ENCODE peak calls at places on chromosomes 1 and 21, in eight cellular contexts. One of them, this sample, is unnamed. For H3K9me3 and H3K4me1, the result is how much of the 10 kb centered on the place peaks cover.

GRCh38 chr1:182193908-182194550 is 132.5 kb upstream of the ZNF648 start:
- DNase-seq in upper lobe of left lung: no peak
- DNase-seq in esophagus squamous epithelium: no peak
- DNase-seq in naive thymus-derived CD4-positive, alpha-beta T cell: no peak
- DNase-seq in kidney: no peak
- DNase-seq in fibroblast of lung: peak
- DNase-seq in neural progenitor cell: no peak
- DNase-seq in adrenal gland: peak
- DNase-seq in this sample: no peak

GRCh38 chr21:39363607-39364555 is 15.0 kb upstream of the HMGN1 start:
- DNase-seq in fibroblast of lung: no peak
- DNase-seq in esophagus squamous epithelium: no peak
- DNase-seq in upper lobe of left lung: no peak
- DNase-seq in kidney: no peak
- DNase-seq in adrenal gland: no peak
- DNase-seq in neural progenitor cell: no peak
- DNase-seq in naive thymus-derived CD4-positive, alpha-beta T cell: no peak
- DNase-seq in this sample: no peak

GRCh38 chr1:26409191-26409751 is 1.3 kb upstream of the LIN28A start:
- DNase-seq in naive thymus-derived CD4-positive, alpha-beta T cell: peak
- DNase-seq in adrenal gland: no peak
- DNase-seq in esophagus squamous epithelium: no peak
- DNase-seq in upper lobe of left lung: no peak
- DNase-seq in neural progenitor cell: peak
- DNase-seq in fibroblast of lung: no peak
- DNase-seq in kidney: no peak
- DNase-seq in this sample: peak

GRCh38 chr1:59055908-59056719 is 240.8 kb upstream of the FGGY start:
- DNase-seq in neural progenitor cell: no peak
- DNase-seq in adrenal gland: peak
- DNase-seq in kidney: no peak
- DNase-seq in esophagus squamous epithelium: no peak
- DNase-seq in fibroblast of lung: peak
- DNase-seq in upper lobe of left lung: no peak
- DNase-seq in naive thymus-derived CD4-positive, alpha-beta T cell: no peak
- DNase-seq in this sample: no peak

GRCh38 chr1:10107985-10108663 is 75.4 kb downstream of the UBE4B start:
- DNase-seq in neural progenitor cell: no peak
- DNase-seq in adrenal gland: no peak
- DNase-seq in fibroblast of lung: peak
- DNase-seq in upper lobe of left lung: no peak
- DNase-seq in esophagus squamous epithelium: no peak
- DNase-seq in kidney: no peak
- DNase-seq in naive thymus-derived CD4-positive, alpha-beta T cell: no peak
- DNase-seq in this sample: no peak

GRCh38 chr1:226519741-226520598 is 28.6 kb upstream of the STUM start:
- DNase-seq in neural progenitor cell: peak
- DNase-seq in fibroblast of lung: no peak
- DNase-seq in adrenal gland: no peak
- DNase-seq in naive thymus-derived CD4-positive, alpha-beta T cell: no peak
- DNase-seq in esophagus squamous epithelium: no peak
- DNase-seq in kidney: no peak
- DNase-seq in upper lobe of left lung: no peak
- DNase-seq in this sample: no peak

GRCh38 chr1:38608202-38608864 is 251.2 kb downstream of the RRAGC start:
- DNase-seq in adrenal gland: no peak
- DNase-seq in naive thymus-derived CD4-positive, alpha-beta T cell: no peak
- DNase-seq in esophagus squamous epithelium: no peak
- DNase-seq in fibroblast of lung: peak
- DNase-seq in neural progenitor cell: peak
- DNase-seq in upper lobe of left lung: no peak
- DNase-seq in kidney: no peak
- DNase-seq in this sample: no peak

GRCh38 chr1:33634806-33635205 is 162.4 kb downstream of the ZSCAN20 start:
- DNase-seq in esophagus squamous epithelium: no peak
- DNase-seq in neural progenitor cell: peak
- DNase-seq in fibroblast of lung: peak
- DNase-seq in naive thymus-derived CD4-positive, alpha-beta T cell: no peak
- DNase-seq in kidney: no peak
- DNase-seq in adrenal gland: peak
- DNase-seq in upper lobe of left lung: no peak
- DNase-seq in this sample: no peak

GRCh38 chr1:22835920-22836319 is 125.3 kb downstream of the EPHB2 start:
- DNase-seq in adrenal gland: no peak
- DNase-seq in naive thymus-derived CD4-positive, alpha-beta T cell: no peak
- DNase-seq in upper lobe of left lung: no peak
- DNase-seq in neural progenitor cell: peak
- DNase-seq in fibroblast of lung: peak
- DNase-seq in kidney: no peak
- DNase-seq in esophagus squamous epithelium: no peak
- DNase-seq in this sample: no peak

GRCh38 chr1:211370669-211371068 is 44.0 kb downstream of the TRAF5 start:
- DNase-seq in kidney: no peak
- DNase-seq in esophagus squamous epithelium: no peak
- DNase-seq in naive thymus-derived CD4-positive, alpha-beta T cell: no peak
- DNase-seq in upper lobe of left lung: no peak
- DNase-seq in fibroblast of lung: no peak
- DNase-seq in adrenal gland: no peak
- DNase-seq in neural progenitor cell: no peak
- DNase-seq in this sample: no peak

GRCh38 chr1:41382531-41383090 is 21.4 kb downstream of the FOXO6 start:
- DNase-seq in fibroblast of lung: peak
- DNase-seq in adrenal gland: no peak
- DNase-seq in upper lobe of left lung: peak
- DNase-seq in esophagus squamous epithelium: no peak
- DNase-seq in kidney: peak
- DNase-seq in naive thymus-derived CD4-positive, alpha-beta T cell: no peak
- DNase-seq in neural progenitor cell: peak
- DNase-seq in this sample: no peak

GRCh38 chr1:111956155-111956817 is 33.2 kb downstream of the KCND3 start:
- DNase-seq in naive thymus-derived CD4-positive, alpha-beta T cell: no peak
- DNase-seq in neural progenitor cell: no peak
- DNase-seq in upper lobe of left lung: no peak
- DNase-seq in fibroblast of lung: no peak
- DNase-seq in esophagus squamous epithelium: no peak
- DNase-seq in kidney: no peak
- DNase-seq in adrenal gland: no peak
- DNase-seq in this sample: no peak

GRCh38 chr1:3135746-3136455 is 66.9 kb downstream of the PRDM16 start:
- DNase-seq in kidney: no peak
- DNase-seq in neural progenitor cell: peak
- DNase-seq in adrenal gland: no peak
- DNase-seq in upper lobe of left lung: peak
- DNase-seq in esophagus squamous epithelium: no peak
- DNase-seq in fibroblast of lung: no peak
- DNase-seq in naive thymus-derived CD4-positive, alpha-beta T cell: no peak
- DNase-seq in this sample: no peak

GRCh38 chr21:35291034-35291433 is 241.9 kb upstream of the RUNX1 start:
- DNase-seq in naive thymus-derived CD4-positive, alpha-beta T cell: no peak
- DNase-seq in esophagus squamous epithelium: no peak
- DNase-seq in kidney: no peak
- DNase-seq in upper lobe of left lung: no peak
- DNase-seq in neural progenitor cell: no peak
- DNase-seq in adrenal gland: no peak
- DNase-seq in fibroblast of lung: no peak
- DNase-seq in this sample: no peak

GRCh38 chr21:45525910-45526306 is 16.3 kb downstream of the SLC19A1 start:
- DNase-seq in esophagus squamous epithelium: no peak
- DNase-seq in adrenal gland: peak
- DNase-seq in naive thymus-derived CD4-positive, alpha-beta T cell: no peak
- DNase-seq in upper lobe of left lung: peak
- DNase-seq in kidney: no peak
- DNase-seq in fibroblast of lung: no peak
- DNase-seq in neural progenitor cell: no peak
- DNase-seq in this sample: no peak

GRCh38 chr21:32733356-32733755 is 5.5 kb upstream of the SYNJ1 start:
- DNase-seq in naive thymus-derived CD4-positive, alpha-beta T cell: no peak
- DNase-seq in upper lobe of left lung: no peak
- DNase-seq in adrenal gland: no peak
- DNase-seq in fibroblast of lung: no peak
- DNase-seq in esophagus squamous epithelium: no peak
- DNase-seq in kidney: no peak
- DNase-seq in neural progenitor cell: no peak
- DNase-seq in this sample: no peak

GRCh38 chr1:246181244-246181643 is 325.8 kb downstream of the SMYD3 start:
- DNase-seq in upper lobe of left lung: no peak
- DNase-seq in neural progenitor cell: no peak
- DNase-seq in kidney: no peak
- DNase-seq in fibroblast of lung: no peak
- DNase-seq in naive thymus-derived CD4-positive, alpha-beta T cell: no peak
- DNase-seq in esophagus squamous epithelium: no peak
- DNase-seq in adrenal gland: no peak
- DNase-seq in this sample: no peak

GRCh38 chr21:38766987-38767722 is 38.6 kb upstream of the ETS2 start:
- DNase-seq in upper lobe of left lung: no peak
- DNase-seq in adrenal gland: no peak
- DNase-seq in esophagus squamous epithelium: no peak
- DNase-seq in fibroblast of lung: no peak
- DNase-seq in naive thymus-derived CD4-positive, alpha-beta T cell: peak
- DNase-seq in neural progenitor cell: no peak
- DNase-seq in kidney: no peak
- DNase-seq in this sample: peak

GRCh38 chr1:110631836-110632620 is 25.9 kb upstream of the KCNA2 start:
- DNase-seq in neural progenitor cell: no peak
- DNase-seq in upper lobe of left lung: no peak
- DNase-seq in esophagus squamous epithelium: no peak
- DNase-seq in fibroblast of lung: no peak
- DNase-seq in adrenal gland: no peak
- DNase-seq in kidney: no peak
- DNase-seq in naive thymus-derived CD4-positive, alpha-beta T cell: no peak
- DNase-seq in this sample: no peak

GRCh38 chr1:228282329-228283042 is 74.6 kb downstream of the OBSCN start:
- DNase-seq in esophagus squamous epithelium: no peak
- DNase-seq in adrenal gland: peak
- DNase-seq in neural progenitor cell: no peak
- DNase-seq in kidney: peak
- DNase-seq in upper lobe of left lung: peak
- DNase-seq in naive thymus-derived CD4-positive, alpha-beta T cell: no peak
- DNase-seq in fibroblast of lung: peak
- DNase-seq in this sample: no peak

GRCh38 chr21:46662765-46663500 is 27.5 kb downstream of the PRMT2 start:
- DNase-seq in esophagus squamous epithelium: no peak
- DNase-seq in adrenal gland: no peak
- DNase-seq in upper lobe of left lung: peak
- DNase-seq in neural progenitor cell: no peak
- DNase-seq in kidney: no peak
- DNase-seq in fibroblast of lung: no peak
- DNase-seq in naive thymus-derived CD4-positive, alpha-beta T cell: no peak
- DNase-seq in this sample: no peak

GRCh38 chr21:46663754-46664153 is 28.3 kb downstream of the PRMT2 start:
- DNase-seq in upper lobe of left lung: no peak
- DNase-seq in neural progenitor cell: no peak
- DNase-seq in esophagus squamous epithelium: no peak
- DNase-seq in kidney: no peak
- DNase-seq in naive thymus-derived CD4-positive, alpha-beta T cell: no peak
- DNase-seq in fibroblast of lung: no peak
- DNase-seq in adrenal gland: no peak
- DNase-seq in this sample: no peak

GRCh38 chr21:46665566-46665965 is 30.1 kb downstream of the PRMT2 start:
- DNase-seq in fibroblast of lung: no peak
- DNase-seq in esophagus squamous epithelium: no peak
- DNase-seq in kidney: no peak
- DNase-seq in neural progenitor cell: no peak
- DNase-seq in adrenal gland: no peak
- DNase-seq in upper lobe of left lung: no peak
- DNase-seq in naive thymus-derived CD4-positive, alpha-beta T cell: no peak
- DNase-seq in this sample: no peak

GRCh38 chr21:46662367-46662654 is 26.8 kb downstream of the PRMT2 start:
- DNase-seq in neural progenitor cell: no peak
- DNase-seq in fibroblast of lung: no peak
- DNase-seq in upper lobe of left lung: peak
- DNase-seq in kidney: peak
- DNase-seq in naive thymus-derived CD4-positive, alpha-beta T cell: no peak
- DNase-seq in esophagus squamous epithelium: no peak
- DNase-seq in adrenal gland: no peak
- DNase-seq in this sample: no peak

DNA sequence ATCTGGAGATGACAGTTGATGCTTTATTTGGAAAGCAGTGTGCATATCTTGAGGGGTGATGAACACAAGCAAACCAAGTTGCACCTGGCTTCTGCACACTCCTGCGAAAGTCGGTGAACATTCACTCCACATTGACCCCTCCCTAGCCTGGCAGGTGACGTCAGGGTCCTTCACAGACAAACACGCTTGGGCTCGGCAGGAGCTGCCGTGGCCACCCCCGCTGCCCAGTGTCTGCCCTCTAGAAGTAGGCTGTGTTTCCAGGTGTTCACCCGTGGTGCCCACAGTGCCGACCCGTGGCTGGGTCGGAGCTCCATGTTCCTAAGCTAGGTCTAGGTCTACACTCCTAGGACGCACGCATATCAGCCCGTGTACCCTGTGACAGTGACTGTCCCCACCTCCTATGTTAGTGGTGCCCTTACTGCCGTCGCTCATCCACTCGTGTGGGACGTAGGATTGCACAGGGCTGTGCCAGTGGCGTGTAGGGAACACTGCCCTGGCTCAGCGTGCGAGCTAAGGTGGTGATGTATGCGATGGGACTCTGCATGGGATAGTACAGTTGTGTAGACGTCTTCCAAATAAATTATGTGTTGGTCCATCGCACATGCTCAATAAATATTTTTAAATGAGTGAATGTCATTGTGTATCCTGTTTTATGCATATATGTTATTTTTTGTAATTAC is 29.0 kb downstream of the PRMT2 start:
- DNase-seq in adrenal gland: no peak
- DNase-seq in upper lobe of left lung: peak
- DNase-seq in naive thymus-derived CD4-positive, alpha-beta T cell: no peak
- DNase-seq in neural progenitor cell: no peak
- DNase-seq in esophagus squamous epithelium: no peak
- DNase-seq in kidney: no peak
- DNase-seq in fibroblast of lung: no peak
- DNase-seq in this sample: no peak
- H3K9me3 ChIP-seq in adrenal gland: under half
- H3K9me3 ChIP-seq in upper lobe of left lung: under half
- H3K9me3 ChIP-seq in naive thymus-derived CD4-positive, alpha-beta T cell: under half
- H3K9me3 ChIP-seq in neural progenitor cell: under half
- H3K9me3 ChIP-seq in esophagus squamous epithelium: under half
- H3K9me3 ChIP-seq in kidney: under half
- H3K9me3 ChIP-seq in fibroblast of lung: under half
- H3K9me3 ChIP-seq in this sample: under half

GRCh38 chr1:161197560-161198205 is 1.2 kb downstream of the ADAMTS4 start:
- DNase-seq in esophagus squamous epithelium: no peak
- DNase-seq in fibroblast of lung: no peak
- DNase-seq in neural progenitor cell: no peak
- DNase-seq in naive thymus-derived CD4-positive, alpha-beta T cell: no peak
- DNase-seq in kidney: no peak
- DNase-seq in adrenal gland: no peak
- DNase-seq in upper lobe of left lung: no peak
- DNase-seq in this sample: no peak
- H3K4me1 ChIP-seq in esophagus squamous epithelium: half or more
- H3K4me1 ChIP-seq in fibroblast of lung: half or more
- H3K4me1 ChIP-seq in neural progenitor cell: half or more
- H3K4me1 ChIP-seq in naive thymus-derived CD4-positive, alpha-beta T cell: under half
- H3K4me1 ChIP-seq in kidney: under half
- H3K4me1 ChIP-seq in adrenal gland: half or more
- H3K4me1 ChIP-seq in upper lobe of left lung: under half
- H3K4me1 ChIP-seq in this sample: under half

GRCh38 chr1:160244209-160244608 is 18.1 kb downstream of the DCAF8 start:
- DNase-seq in fibroblast of lung: no peak
- DNase-seq in esophagus squamous epithelium: no peak
- DNase-seq in neural progenitor cell: no peak
- DNase-seq in kidney: no peak
- DNase-seq in upper lobe of left lung: no peak
- DNase-seq in adrenal gland: no peak
- DNase-seq in naive thymus-derived CD4-positive, alpha-beta T cell: no peak
- DNase-seq in this sample: no peak
- H3K9me3 ChIP-seq in fibroblast of lung: under half
- H3K9me3 ChIP-seq in esophagus squamous epithelium: under half
- H3K9me3 ChIP-seq in neural progenitor cell: under half
- H3K9me3 ChIP-seq in kidney: under half
- H3K9me3 ChIP-seq in upper lobe of left lung: under half
- H3K9me3 ChIP-seq in adrenal gland: under half
- H3K9me3 ChIP-seq in naive thymus-derived CD4-positive, alpha-beta T cell: under half
- H3K9me3 ChIP-seq in this sample: under half

GRCh38 chr1:235009561-235010306 is 118.9 kb downstream of the TOMM20 start:
- DNase-seq in neural progenitor cell: no peak
- DNase-seq in fibroblast of lung: no peak
- DNase-seq in kidney: no peak
- DNase-seq in adrenal gland: no peak
- DNase-seq in naive thymus-derived CD4-positive, alpha-beta T cell: no peak
- DNase-seq in upper lobe of left lung: peak
- DNase-seq in esophagus squamous epithelium: no peak
- DNase-seq in this sample: no peak
- H3K4me1 ChIP-seq in neural progenitor cell: under half
- H3K4me1 ChIP-seq in fibroblast of lung: under half
- H3K4me1 ChIP-seq in kidney: under half
- H3K4me1 ChIP-seq in adrenal gland: under half
- H3K4me1 ChIP-seq in naive thymus-derived CD4-positive, alpha-beta T cell: under half
- H3K4me1 ChIP-seq in upper lobe of left lung: under half
- H3K4me1 ChIP-seq in esophagus squamous epithelium: under half
- H3K4me1 ChIP-seq in this sample: under half